ENCODE peak calls at places on chromosomes 6 and 20, in five cellular contexts. B is RWPE1; V is WTC11; Z is neural crest cell; N is CD4-positive, alpha-beta T cell. O is an unnamed sample.

GRCh38 chr6:111958534-111958933 is 85.3 kb upstream of the FYN start:
- DNase-seq in N (no peak), B (no peak), V (no peak), Z (no peak), O (no peak)

GRCh38 chr6:97322811-97323210 is 39.8 kb upstream of the MMS22L start:
- DNase-seq in V (no peak), B (peak; percentile 11), N (no peak), Z (no peak), O (no peak)

GRCh38 chr6:36834576-36835293 is 4.5 kb downstream of the CPNE5 start:
- DNase-seq in V (peak; percentile 36), B (no peak), Z (no peak), N (no peak), O (no peak)

GRCh38 chr6:74946961-74947360 is 258.9 kb downstream of the COL12A1 start:
- DNase-seq in N (no peak), Z (no peak), V (no peak), B (peak; percentile 54), O (no peak)

GRCh38 chr6:5115168-5115567 is 30.0 kb downstream of the PPP1R3G start:
- DNase-seq in V (no peak), N (no peak), B (no peak), Z (no peak), O (no peak)

GRCh38 chr6:452301-453067 is 60.9 kb downstream of the IRF4 start:
- DNase-seq in N (no peak), Z (no peak), V (no peak), B (no peak), O (no peak)

GRCh38 chr6:101534821-101535220 is 141.3 kb downstream of the GRIK2 start:
- DNase-seq in Z (no peak), B (no peak), V (no peak), N (no peak), O (no peak)

GRCh38 chr20:10940941-10941340 is 267.1 kb upstream of the JAG1 start:
- DNase-seq in Z (no peak), B (no peak), N (no peak), V (no peak), O (no peak)

GRCh38 chr6:80145509-80145908 is 39.0 kb downstream of the BCKDHB start:
- DNase-seq in B (no peak), N (no peak), Z (no peak), V (no peak), O (no peak)

GRCh38 chr6:56497270-56497669 is 145.4 kb downstream of the DST start:
- DNase-seq in B (no peak), V (no peak), N (no peak), Z (no peak), O (no peak)

GRCh38 chr6:25193147-25193864 is 85.9 kb upstream of the CARMIL1 start:
- DNase-seq in V (no peak), N (no peak), B (peak; percentile 84), Z (no peak), O (no peak)

GRCh38 chr6:3381233-3382065 is 75.4 kb downstream of the SLC22A23 start:
- DNase-seq in B (no peak), N (no peak), V (no peak), Z (no peak), O (no peak)

GRCh38 chr6:153959281-153959680 is 79.8 kb upstream of the OPRM1 start:
- DNase-seq in V (no peak), N (no peak), B (no peak), Z (no peak), O (no peak)

GRCh38 chr6:15781890-15782289 is 119.1 kb upstream of the DTNBP1 start:
- DNase-seq in V (no peak), Z (no peak), N (no peak), B (no peak), O (no peak)

GRCh38 chr20:44711237-44711636 is 3.9 kb upstream of the CCN5 start:
- DNase-seq in B (no peak), V (no peak), Z (no peak), N (no peak), O (no peak)

GRCh38 chr20:22456109-22456508 is 128.3 kb downstream of the FOXA2 start:
- DNase-seq in V (no peak), N (no peak), Z (no peak), B (no peak), O (no peak)

GRCh38 chr6:9623228-9623832 is 791.5 kb downstream of the TFAP2A start:
- DNase-seq in N (no peak), V (no peak), B (no peak), Z (no peak), O (no peak)

GRCh38 chr6:159682265-159682664 is 10.8 kb downstream of the SOD2 start:
- DNase-seq in V (no peak), B (no peak), N (no peak), Z (no peak), O (no peak)

GRCh38 chr6:112216699-112217551 is 37.4 kb downstream of the LAMA4 start:
- DNase-seq in Z (no peak), N (no peak), V (no peak), B (peak; percentile 77), O (no peak)

GRCh38 chr20:37397076-37397953 is 51.4 kb downstream of the SRC start:
- DNase-seq in B (no peak), N (no peak), V (peak; percentile 46), Z (no peak), O (no peak)

GRCh38 chr20:707711-708110 is 32.1 kb upstream of the SCRT2 start:
- DNase-seq in B (no peak), V (no peak), Z (no peak), N (no peak), O (no peak)

GRCh38 chr6:129732034-129732433 is 22.1 kb upstream of the ARHGAP18 start:
- DNase-seq in V (no peak), N (no peak), Z (no peak), B (no peak), O (no peak)

GRCh38 chr20:2874456-2874855 is 1.2 kb downstream of the PTPRA start:
- DNase-seq in B (no peak), V (no peak), Z (no peak), N (no peak), O (no peak)

GRCh38 chr6:106724848-106725247 is 95.5 kb downstream of the QRSL1 start:
- DNase-seq in N (no peak), V (no peak), Z (no peak), B (no peak), O (no peak)

GRCh38 chr20:47680804-47681529 is 104.3 kb downstream of the SULF2 start:
- DNase-seq in V (no peak), Z (no peak), B (no peak), N (no peak), O (no peak)

GRCh38 chr20:36754656-36755222 is 8.8 kb upstream of the NDRG3 start:
- DNase-seq in N (peak; percentile 14), Z (peak; percentile 47), B (peak; percentile 79), V (peak; percentile 54), O (no peak)

DNA sequence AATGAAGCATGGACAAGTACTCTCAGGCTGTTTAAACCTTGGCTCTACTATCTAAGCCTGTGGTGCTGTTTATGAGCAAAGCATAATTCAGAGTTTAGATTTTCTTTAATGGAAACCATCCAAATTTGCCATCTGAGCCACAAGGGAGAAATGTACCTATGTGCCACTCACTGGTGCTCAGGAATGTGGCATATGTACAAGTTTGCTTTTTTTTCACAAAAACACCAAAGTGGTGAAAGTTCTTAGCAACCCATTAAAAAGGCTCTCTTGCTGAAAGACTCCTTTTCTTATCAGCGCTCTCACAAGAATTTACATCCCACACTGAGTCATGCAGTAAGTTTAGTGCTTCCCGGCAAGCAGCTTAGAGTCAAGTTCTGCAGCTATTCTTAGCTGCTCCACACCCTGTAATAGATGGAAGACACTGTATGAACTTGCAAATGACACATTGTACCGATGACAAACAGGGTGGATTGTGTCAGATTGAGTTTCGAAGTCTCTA is 57.3 kb upstream of the MLIP start:
- DNase-seq in N (no peak), V (no peak), B (peak; percentile 66), Z (no peak), O (no peak)
- TF ChIP-seq CTCF in N (no peak), V (no peak), B (no peak), Z (no peak), O (no peak)

GRCh38 chr6:34025851-34026250 is 120.0 kb downstream of the GRM4 start:
- DNase-seq in B (no peak), Z (no peak), N (no peak), V (no peak), O (no peak)

GRCh38 chr6:34027445-34027936 is 118.4 kb downstream of the GRM4 start:
- DNase-seq in Z (peak; percentile 67), N (peak; percentile 61), B (peak; percentile 52), V (peak; percentile 85), O (no peak)

GRCh38 chr6:34022873-34023255 is 123.0 kb downstream of the GRM4 start:
- DNase-seq in Z (no peak), N (no peak), V (no peak), B (no peak), O (no peak)

GRCh38 chr6:34027939-34028441 is 117.9 kb downstream of the GRM4 start:
- DNase-seq in N (no peak), V (no peak), Z (no peak), B (no peak), O (no peak)

DNA sequence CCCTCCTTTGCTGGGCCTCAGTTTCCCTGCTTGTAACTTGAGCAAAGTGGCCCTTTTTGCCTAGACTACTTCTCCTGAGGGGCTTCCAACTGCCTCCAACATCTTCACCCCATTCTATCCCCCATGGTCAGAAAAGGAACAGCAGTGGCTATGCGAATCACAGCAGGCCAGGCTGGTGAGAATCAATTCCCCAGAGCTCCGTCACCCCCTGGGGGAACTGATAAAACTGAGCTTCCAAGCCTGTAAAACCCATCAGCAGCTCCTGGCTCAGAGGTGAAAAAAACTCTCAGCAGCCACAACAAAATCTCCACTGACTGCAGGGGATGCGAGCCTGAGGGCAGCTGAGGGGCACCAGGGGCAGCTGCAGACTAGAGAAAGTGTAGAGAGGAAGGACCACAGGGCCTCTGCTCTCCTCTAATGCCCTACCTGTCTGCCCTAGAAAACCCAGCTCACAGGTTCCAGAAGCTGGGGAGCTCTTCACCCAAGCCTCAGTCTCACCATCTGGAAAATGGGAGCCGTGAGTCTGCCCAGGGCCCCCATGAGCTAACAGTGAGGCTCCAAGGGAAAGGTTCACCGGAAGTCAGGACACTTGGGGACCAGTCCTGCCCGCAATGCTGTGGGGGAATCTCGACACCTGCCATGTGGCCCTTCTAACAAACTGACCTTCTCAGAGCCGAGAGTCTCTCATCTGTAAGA is 120.6 kb downstream of the GRM4 start:
- DNase-seq in B (no peak), N (no peak), Z (no peak), V (no peak), O (no peak)
- TF ChIP-seq CTCF in B (no peak), N (no peak), Z (no peak), V (no peak), O (no peak)

DNA sequence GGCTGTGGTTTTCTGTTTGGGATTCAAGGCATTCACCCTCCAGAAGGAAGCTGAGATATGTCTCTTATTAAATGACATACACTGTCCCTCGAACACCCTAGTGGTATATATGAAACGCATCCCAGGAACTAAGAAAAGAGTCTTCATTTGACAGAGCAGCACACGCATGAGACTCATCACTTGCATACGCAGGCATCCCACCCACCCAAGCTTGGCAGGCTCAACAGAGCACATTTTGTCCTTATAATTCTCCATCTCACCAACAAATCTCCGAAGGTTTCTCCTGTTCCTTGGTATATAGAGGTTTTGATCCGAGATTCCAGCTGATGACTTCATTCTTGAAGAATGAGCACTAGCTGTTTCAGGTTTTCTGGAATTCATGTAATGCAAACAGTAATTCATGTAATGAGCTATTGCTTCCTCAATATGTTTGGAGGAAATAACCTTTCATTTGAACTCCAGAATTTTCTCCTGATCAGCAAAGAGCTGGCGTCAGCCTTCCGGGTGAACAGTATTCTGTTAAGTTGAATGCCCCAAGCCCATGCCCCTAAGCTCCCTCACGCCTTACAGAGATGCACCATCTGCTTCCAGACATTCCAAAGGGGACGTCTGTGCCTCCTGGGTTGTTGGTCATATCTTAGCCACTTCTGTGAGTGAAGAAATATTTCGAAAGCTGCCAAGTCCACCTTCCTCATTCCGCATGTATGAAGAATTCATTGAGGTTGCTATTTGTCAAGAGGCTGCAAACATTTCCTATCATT is 66.0 kb upstream of the CDH4 start:
- DNase-seq in V (no peak), B (peak; percentile 90), Z (no peak), N (no peak), O (no peak)
- TF ChIP-seq CTCF in V (no peak), B (no peak), Z (no peak), N (no peak), O (no peak)

GRCh38 chr6:110878751-110879539 is 4.4 kb downstream of the AMD1 start:
- DNase-seq in V (peak; percentile 48), Z (peak; percentile 17), B (no peak), N (peak; percentile 9), O (no peak)
- TF ChIP-seq CTCF in V (no peak), Z (peak; percentile 60), B (peak; percentile 54), N (peak; percentile 65), O (peak; percentile 66)